ENCODE peak calls at places on chromosome 21, in five cellular contexts. S, A, N, K and R are unnamed samples.

GRCh38 chr21:44456207-44456914 is 1.1 kb downstream of the LRRC3 start:
- DNase-seq in S (no peak), A (no peak), N (no peak), K (no peak), R (no peak)

GRCh38 chr21:15839026-15839425 is 109.2 kb downstream of the USP25 start:
- DNase-seq in S (no peak), A (no peak), N (no peak), K (no peak), R (no peak)

GRCh38 chr21:36082140-36082742 is 12.4 kb downstream of the CBR1 start:
- DNase-seq in S (no peak), A (no peak), N (no peak), K (no peak), R (no peak)

GRCh38 chr21:34630536-34631143 is 15.7 kb upstream of the RCAN1 start:
- DNase-seq in S (peak), A (no peak), N (no peak), K (peak), R (peak)

GRCh38 chr21:33259995-33260394 is 6.2 kb upstream of the IL10RB start:
- DNase-seq in S (no peak), A (no peak), N (no peak), K (peak), R (no peak)

GRCh38 chr21:38806153-38806941 is 618 bp downstream of the ETS2 start:
- DNase-seq in S (no peak), A (peak), N (peak), K (no peak), R (no peak)

GRCh38 chr21:29649370-29649963 is 290.3 kb downstream of the GRIK1 start:
- DNase-seq in S (no peak), A (no peak), N (no peak), K (no peak), R (no peak)

GRCh38 chr21:45138199-45139002 is 64.0 kb downstream of the ADARB1 start:
- DNase-seq in S (peak), A (peak), N (peak), K (no peak), R (no peak)

GRCh38 chr21:32917392-32918135 is 108.2 kb upstream of the OLIG2 start:
- DNase-seq in S (no peak), A (no peak), N (no peak), K (peak), R (no peak)